ENCODE peak calls at places on chromosomes 11 and 22, in nine cellular contexts. A is CD4-positive, alpha-beta memory T cell; T is T-helper 1 cell; N is RWPE1; H is T-helper 2 cell; X is tibial artery; P is HTR-8/SVneo; B is Ammon's horn; E is psoas muscle. K is an unnamed sample.

GRCh38 chr22:32628626-32629587 is 154.3 kb downstream of the FBXO7 start:
- DNase-seq in A (no peak), T (no peak), N (no peak), H (no peak), X (no peak), P (no peak), B (no peak), E (no peak), K (no peak)

GRCh38 chr22:35850831-35851230 is 133.2 kb downstream of the APOL5 start:
- DNase-seq in A (no peak), T (no peak), N (no peak), H (no peak), X (no peak), P (no peak), B (no peak), E (no peak), K (no peak)

GRCh38 chr22:30308518-30309230 is 18.1 kb downstream of the TBC1D10A start:
- DNase-seq in A (no peak), T (peak; percentile 55), N (no peak), H (no peak), X (no peak), P (no peak), B (no peak), E (no peak), K (no peak)

GRCh38 chr11:47603295-47603694 is 9.1 kb upstream of the C1QTNF4 start:
- DNase-seq in A (no peak), T (no peak), N (no peak), H (no peak), X (no peak), P (no peak), B (no peak), E (no peak), K (no peak)

GRCh38 chr11:75997273-75997552 is 182.2 kb downstream of the UVRAG start:
- DNase-seq in A (no peak), T (no peak), N (no peak), H (no peak), X (no peak), P (no peak), B (no peak), E (no peak), K (no peak)

GRCh38 chr22:44293034-44293433 is 19.7 kb downstream of the SHISAL1 start:
- DNase-seq in A (no peak), T (no peak), N (no peak), H (no peak), X (no peak), P (no peak), B (no peak), E (no peak), K (no peak)

GRCh38 chr11:107857550-107858216 is 904 bp downstream of the SLC35F2 start:
- DNase-seq in A (no peak), T (no peak), N (no peak), H (no peak), X (no peak), P (peak; percentile 25), B (no peak), E (no peak), K (no peak)

GRCh38 chr11:117478126-117478856 is 150.6 kb downstream of the CEP164 start:
- DNase-seq in A (no peak), T (no peak), N (no peak), H (no peak), X (no peak), P (no peak), B (no peak), E (no peak), K (no peak)

GRCh38 chr22:29531419-29531818 is 22.1 kb downstream of the THOC5 start:
- DNase-seq in A (no peak), T (no peak), N (no peak), H (no peak), X (no peak), P (no peak), B (no peak), E (no peak), K (no peak)

GRCh38 chr11:69686856-69687255 is 11.7 kb upstream of the LTO1 start:
- DNase-seq in A (no peak), T (no peak), N (no peak), H (no peak), X (no peak), P (no peak), B (no peak), E (no peak), K (no peak)

GRCh38 chr22:23803001-23803819 is 16.4 kb downstream of the SMARCB1 start:
- DNase-seq in A (no peak), T (no peak), N (no peak), H (no peak), X (no peak), P (no peak), B (no peak), E (no peak), K (no peak)

GRCh38 chr11:17561466-17562001 is 14.5 kb downstream of the OTOG start:
- DNase-seq in A (no peak), T (no peak), N (no peak), H (no peak), X (no peak), P (no peak), B (no peak), E (no peak), K (no peak)

GRCh38 chr11:112941096-112941495 is 20.1 kb upstream of the NCAM1 start:
- DNase-seq in A (no peak), T (no peak), N (no peak), H (no peak), X (no peak), P (no peak), B (peak; percentile 10), E (no peak), K (no peak)

GRCh38 chr22:43094085-43094484 is 4.9 kb upstream of the TTLL1 start:
- DNase-seq in A (no peak), T (no peak), N (no peak), H (no peak), X (no peak), P (no peak), B (no peak), E (no peak), K (peak; percentile 21)

GRCh38 chr22:34951212-34951611 is 114.7 kb upstream of the ISX start:
- DNase-seq in A (no peak), T (no peak), N (no peak), H (no peak), X (no peak), P (no peak), B (no peak), E (no peak), K (no peak)

GRCh38 chr11:121391914-121392313 is 60.2 kb upstream of the SORL1 start:
- DNase-seq in A (no peak), T (no peak), N (peak; percentile 67), H (no peak), X (no peak), P (no peak), B (no peak), E (no peak), K (no peak)

GRCh38 chr11:68370211-68371111 is 58.1 kb downstream of the LRP5 start:
- DNase-seq in A (no peak), T (no peak), N (no peak), H (no peak), X (peak; percentile 51), P (no peak), B (peak; percentile 28), E (no peak), K (no peak)

GRCh38 chr11:26676641-26677040 is 45.2 kb downstream of the SLC5A12 start:
- DNase-seq in A (no peak), T (no peak), N (no peak), H (no peak), X (no peak), P (no peak), B (no peak), E (no peak), K (no peak)